ENCODE peak calls at places on chromosomes 6 and 20, in four cellular contexts. E, S, H and K are unnamed samples.
A peak's percentile ranks its signal among the peaks of the same experiment; 100 is the strongest.

GRCh38 chr6:10531513-10531912 is 10.4 kb downstream of the GCNT2 start:
- DNase-seq in E (no peak), S (no peak), H (no peak), K (no peak)

GRCh38 chr6:91082311-91082803 is 495.5 kb upstream of the MAP3K7 start:
- DNase-seq in H (peak; percentile 33), S (peak; percentile 20), E (no peak), K (peak; percentile 56)

GRCh38 chr20:51596656-51597388 is 54.3 kb upstream of the NFATC2 start:
- DNase-seq in S (no peak), H (no peak), E (no peak), K (no peak)

GRCh38 chr6:134481953-134482352 is 164.0 kb upstream of the SGK1 start:
- DNase-seq in E (no peak), H (no peak), S (no peak), K (no peak)

GRCh38 chr6:139860193-139860592 is 485.7 kb upstream of the CITED2 start:
- DNase-seq in H (no peak), E (no peak), S (no peak), K (no peak)

GRCh38 chr20:18973499-18974173 is 160.1 kb downstream of the SCP2D1 start:
- DNase-seq in H (no peak), S (no peak), E (no peak), K (no peak)

GRCh38 chr20:35541783-35542662 is at the start of gene ERGIC3:
- DNase-seq in E (peak; percentile 90), H (peak; percentile 95), S (peak; percentile 96), K (peak; percentile 83)

GRCh38 chr6:106069478-106069877 is 16.7 kb upstream of the PRDM1 start:
- DNase-seq in S (peak; percentile 93), H (peak; percentile 80), E (no peak), K (peak; percentile 82)

GRCh38 chr6:74362391-74362790 is 666.4 kb downstream of the CD109 start:
- DNase-seq in E (no peak), S (no peak), H (no peak), K (no peak)

GRCh38 chr20:37192137-37192854 is 12.9 kb upstream of the MROH8 start:
- DNase-seq in H (peak; percentile 74), E (peak; percentile 79), S (peak; percentile 71), K (peak; percentile 75)

GRCh38 chr6:144730088-144730640 is 445.0 kb downstream of the UTRN start:
- DNase-seq in H (no peak), S (no peak), E (no peak), K (no peak)

GRCh38 chr6:110900028-110900598 is 25.5 kb downstream of the AMD1 start:
- DNase-seq in H (no peak), S (peak; percentile 39), E (no peak), K (no peak)

GRCh38 chr6:21902766-21903165 is 309.2 kb downstream of the SOX4 start:
- DNase-seq in H (no peak), E (no peak), S (no peak), K (no peak)

GRCh38 chr6:26092443-26092842 is 5.2 kb downstream of the HFE start:
- DNase-seq in H (no peak), S (no peak), E (no peak), K (no peak)

GRCh38 chr20:2005831-2006426 is 12.1 kb upstream of the PDYN start:
- DNase-seq in S (peak; percentile 62), H (peak; percentile 60), E (peak; percentile 19), K (peak; percentile 33)

GRCh38 chr6:15755555-15755954 is 92.7 kb upstream of the DTNBP1 start:
- DNase-seq in H (no peak), S (peak; percentile 38), E (no peak), K (peak; percentile 93)

GRCh38 chr20:44566018-44566417 is 16.4 kb upstream of the PKIG start:
- DNase-seq in E (no peak), S (no peak), H (no peak), K (peak; percentile 81)

GRCh38 chr6:53032853-53033252 is 32.4 kb upstream of the FBXO9 start:
- DNase-seq in S (no peak), H (no peak), E (peak; percentile 34), K (no peak)

GRCh38 chr6:164911151-164911550 is 398.3 kb downstream of the C6orf118 start:
- DNase-seq in H (no peak), E (no peak), S (no peak), K (no peak)

GRCh38 chr6:166542580-166542912 is 43.9 kb downstream of the RAMACL start:
- DNase-seq in E (no peak), S (peak; percentile 80), H (peak; percentile 65), K (peak; percentile 48)

GRCh38 chr6:157795826-157796225 is 27.2 kb upstream of the SNX9 start:
- DNase-seq in E (no peak), H (no peak), S (no peak), K (no peak)

GRCh38 chr6:41008011-41008410 is 31.0 kb downstream of the UNC5CL start:
- DNase-seq in E (no peak), S (no peak), H (no peak), K (no peak)

GRCh38 chr6:44304282-44305199 is 8.6 kb downstream of the AARS2 start:
- DNase-seq in H (peak; percentile 3), E (no peak), S (peak; percentile 39), K (peak; percentile 12)

GRCh38 chr6:52790841-52791240 is 12.8 kb downstream of the GSTA1 start:
- DNase-seq in S (no peak), E (no peak), H (no peak), K (no peak)